ENCODE peak calls at places on chromosomes 2 and 18, in four cellular contexts. One of them, this sample, is unnamed.

GRCh38 chr2:41698787-41699422 is 348.9 kb upstream of the PKDCC start:
- DNase-seq in HT1080: no peak
- DNase-seq in naive B cell: no peak
- DNase-seq in G401: no peak
- DNase-seq in this sample: peak

GRCh38 chr2:67650292-67651133 is 253.4 kb downstream of the ETAA1 start:
- DNase-seq in HT1080: peak
- DNase-seq in naive B cell: no peak
- DNase-seq in G401: peak
- DNase-seq in this sample: peak

GRCh38 chr18:48031011-48031480 is 100.6 kb upstream of the SMAD2 start:
- DNase-seq in HT1080: peak
- DNase-seq in G401: peak
- DNase-seq in naive B cell: no peak
- DNase-seq in this sample: peak

GRCh38 chr2:137511526-137511925 is 452.7 kb upstream of the HNMT start:
- DNase-seq in HT1080: no peak
- DNase-seq in naive B cell: no peak
- DNase-seq in G401: no peak
- DNase-seq in this sample: no peak

GRCh38 chr18:31099490-31100230 is 2.6 kb downstream of the DSC2 start:
- DNase-seq in G401: no peak
- DNase-seq in naive B cell: no peak
- DNase-seq in HT1080: no peak
- DNase-seq in this sample: no peak

GRCh38 chr18:11147962-11148654 is 1.3 kb downstream of the PIEZO2 start:
- DNase-seq in naive B cell: no peak
- DNase-seq in G401: no peak
- DNase-seq in HT1080: no peak
- DNase-seq in this sample: no peak

GRCh38 chr2:134718095-134718955 is 475 bp downstream of the TMEM163 start:
- DNase-seq in naive B cell: peak
- DNase-seq in G401: peak
- DNase-seq in HT1080: no peak
- DNase-seq in this sample: peak

GRCh38 chr2:20065885-20066602 is 14.6 kb upstream of the LAPTM4A start:
- DNase-seq in G401: peak
- DNase-seq in naive B cell: no peak
- DNase-seq in HT1080: peak
- DNase-seq in this sample: peak

GRCh38 chr2:220913384-220913783 is 658.7 kb downstream of the EPHA4 start:
- DNase-seq in G401: no peak
- DNase-seq in HT1080: no peak
- DNase-seq in naive B cell: no peak
- DNase-seq in this sample: no peak

GRCh38 chr2:232960862-232961261 is 52.2 kb downstream of the NGEF start:
- DNase-seq in naive B cell: no peak
- DNase-seq in HT1080: peak
- DNase-seq in G401: no peak
- DNase-seq in this sample: no peak

GRCh38 chr2:197209742-197210408 is 100.7 kb downstream of the ANKRD44 start:
- DNase-seq in naive B cell: peak
- DNase-seq in HT1080: peak
- DNase-seq in G401: no peak
- DNase-seq in this sample: no peak

GRCh38 chr2:172434821-172435607 is 7.6 kb downstream of the ITGA6 start:
- DNase-seq in G401: no peak
- DNase-seq in HT1080: no peak
- DNase-seq in naive B cell: peak
- DNase-seq in this sample: no peak

GRCh38 chr18:76467371-76468190 is 27.5 kb downstream of the ZNF516 start:
- DNase-seq in naive B cell: no peak
- DNase-seq in G401: no peak
- DNase-seq in HT1080: no peak
- DNase-seq in this sample: no peak

GRCh38 chr2:129024796-129025195 is 706.1 kb upstream of the HS6ST1 start:
- DNase-seq in naive B cell: no peak
- DNase-seq in HT1080: no peak
- DNase-seq in G401: no peak
- DNase-seq in this sample: no peak

GRCh38 chr2:154700142-154700541 is 1.6 kb downstream of the KCNJ3 start:
- DNase-seq in HT1080: no peak
- DNase-seq in G401: peak
- DNase-seq in naive B cell: no peak
- DNase-seq in this sample: no peak

GRCh38 chr2:239465017-239466001 is 64.5 kb upstream of the HDAC4 start:
- DNase-seq in HT1080: peak
- DNase-seq in G401: no peak
- DNase-seq in naive B cell: no peak
- DNase-seq in this sample: no peak

GRCh38 chr2:45168731-45169338 is 159.6 kb upstream of the SIX2 start:
- DNase-seq in G401: no peak
- DNase-seq in naive B cell: no peak
- DNase-seq in HT1080: peak
- DNase-seq in this sample: peak

GRCh38 chr18:48345596-48345995 is 63.6 kb downstream of the ZBTB7C start:
- DNase-seq in G401: no peak
- DNase-seq in HT1080: peak
- DNase-seq in naive B cell: no peak
- DNase-seq in this sample: no peak

GRCh38 chr2:209840434-209840833 is 68.8 kb downstream of the UNC80 start:
- DNase-seq in naive B cell: no peak
- DNase-seq in G401: peak
- DNase-seq in HT1080: no peak
- DNase-seq in this sample: no peak

GRCh38 chr2:15122915-15123314 is 438.2 kb downstream of the NBAS start:
- DNase-seq in naive B cell: no peak
- DNase-seq in HT1080: peak
- DNase-seq in G401: no peak
- DNase-seq in this sample: no peak

GRCh38 chr18:6363216-6363615 is 51.5 kb downstream of the L3MBTL4 start:
- DNase-seq in G401: no peak
- DNase-seq in HT1080: no peak
- DNase-seq in naive B cell: no peak
- DNase-seq in this sample: no peak

GRCh38 chr2:100707016-100707947 is 112.7 kb upstream of the NPAS2 start:
- DNase-seq in naive B cell: no peak
- DNase-seq in HT1080: no peak
- DNase-seq in G401: no peak
- DNase-seq in this sample: no peak

GRCh38 chr2:157470321-157470720 is 26.4 kb upstream of the CYTIP start:
- DNase-seq in naive B cell: no peak
- DNase-seq in G401: no peak
- DNase-seq in HT1080: no peak
- DNase-seq in this sample: no peak

GRCh38 chr2:177242136-177242987 is 22.2 kb downstream of the NFE2L2 start:
- DNase-seq in naive B cell: no peak
- DNase-seq in G401: peak
- DNase-seq in HT1080: peak
- DNase-seq in this sample: peak

GRCh38 chr2:160993543-160994090 is 166.6 kb upstream of the TANK start:
- DNase-seq in HT1080: no peak
- DNase-seq in G401: no peak
- DNase-seq in naive B cell: no peak
- DNase-seq in this sample: no peak

GRCh38 chr2:233044974-233045535 is 12.6 kb downstream of the NEU2 start:
- DNase-seq in G401: no peak
- DNase-seq in naive B cell: no peak
- DNase-seq in HT1080: no peak
- DNase-seq in this sample: no peak

GRCh38 chr2:75130171-75130570 is 69.1 kb downstream of the TACR1 start:
- DNase-seq in G401: no peak
- DNase-seq in HT1080: peak
- DNase-seq in naive B cell: no peak
- DNase-seq in this sample: no peak

GRCh38 chr2:196427996-196428634 is 211.4 kb upstream of the CCDC150 start:
- DNase-seq in G401: no peak
- DNase-seq in HT1080: no peak
- DNase-seq in naive B cell: peak
- DNase-seq in this sample: peak

GRCh38 chr2:72958542-72959385 is 41.4 kb downstream of the EMX1 start:
- DNase-seq in G401: no peak
- DNase-seq in HT1080: no peak
- DNase-seq in naive B cell: no peak
- DNase-seq in this sample: no peak

GRCh38 chr18:45874501-45875184 is 49.2 kb downstream of the SIGLEC15 start:
- DNase-seq in naive B cell: peak
- DNase-seq in G401: no peak
- DNase-seq in HT1080: no peak
- DNase-seq in this sample: no peak

GRCh38 chr18:44884446-44884845 is 203.8 kb downstream of the SETBP1 start:
- DNase-seq in naive B cell: no peak
- DNase-seq in G401: no peak
- DNase-seq in HT1080: no peak
- DNase-seq in this sample: no peak

GRCh38 chr18:67426477-67426876 is 90.0 kb downstream of the DSEL start:
- DNase-seq in naive B cell: no peak
- DNase-seq in G401: no peak
- DNase-seq in HT1080: no peak
- DNase-seq in this sample: no peak

GRCh38 chr2:191151315-191151698 is 513 bp upstream of the STAT4 start:
- DNase-seq in HT1080: no peak
- DNase-seq in G401: no peak
- DNase-seq in naive B cell: no peak
- DNase-seq in this sample: no peak

GRCh38 chr2:31386648-31387047 is 27.9 kb downstream of the XDH start:
- DNase-seq in HT1080: no peak
- DNase-seq in G401: no peak
- DNase-seq in naive B cell: no peak
- DNase-seq in this sample: no peak

GRCh38 chr2:148103946-148104345 is 83.1 kb downstream of the MBD5 start:
- DNase-seq in naive B cell: no peak
- DNase-seq in G401: no peak
- DNase-seq in HT1080: no peak
- DNase-seq in this sample: no peak

GRCh38 chr2:159051656-159052055 is 83.2 kb downstream of the TANC1 start:
- DNase-seq in G401: no peak
- DNase-seq in naive B cell: no peak
- DNase-seq in HT1080: no peak
- DNase-seq in this sample: no peak

GRCh38 chr18:58755304-58756010 is 84.2 kb downstream of the MALT1 start:
- DNase-seq in HT1080: no peak
- DNase-seq in G401: peak
- DNase-seq in naive B cell: no peak
- DNase-seq in this sample: no peak

GRCh38 chr2:126658910-126659613 is 3.1 kb downstream of the GYPC start:
- DNase-seq in naive B cell: peak
- DNase-seq in HT1080: peak
- DNase-seq in G401: no peak
- DNase-seq in this sample: no peak

GRCh38 chr18:59823611-59824195 is 76.1 kb upstream of the PMAIP1 start:
- DNase-seq in G401: peak
- DNase-seq in HT1080: peak
- DNase-seq in naive B cell: no peak
- DNase-seq in this sample: peak